ENCODE peak calls at places on chromosomes 6 and 20, in six cellular contexts. X, Y, H, P, B and D are unnamed samples.
A peak's percentile ranks its signal among the peaks of the same experiment; 100 is the strongest.

GRCh38 chr6:5275497-5275896 is 14.2 kb downstream of the FARS2 start:
- DNase-seq in H (no peak), Y (no peak), P (no peak), B (no peak), X (no peak), D (no peak)

GRCh38 chr20:3330046-3330741 is 77.3 kb downstream of the DNAAF9 start:
- DNase-seq in B (no peak), X (no peak), H (no peak), P (no peak), Y (peak; percentile 71), D (no peak)

GRCh38 chr6:14621518-14621917 is 503.9 kb downstream of the CD83 start:
- DNase-seq in Y (peak; percentile 40), P (no peak), X (no peak), B (no peak), H (no peak), D (no peak)

GRCh38 chr20:64246616-64247311 is 8.8 kb upstream of the PCMTD2 start:
- DNase-seq in Y (no peak), P (no peak), B (peak; percentile 19), H (no peak), X (peak; percentile 35), D (no peak)

GRCh38 chr6:162856885-162857284 is 129.1 kb downstream of the PACRG start:
- DNase-seq in H (no peak), X (peak; percentile 79), Y (peak; percentile 86), B (peak; percentile 77), P (no peak), D (peak; percentile 45)

GRCh38 chr6:26175428-26176181 is 88.4 kb downstream of the HFE start:
- DNase-seq in X (no peak), H (peak; percentile 52), P (no peak), B (no peak), Y (peak; percentile 83), D (peak; percentile 32)

GRCh38 chr6:6003334-6004146 is 3.2 kb downstream of the NRN1 start:
- DNase-seq in P (no peak), Y (no peak), X (peak; percentile 72), H (no peak), B (peak; percentile 70), D (peak; percentile 31)

GRCh38 chr6:112986270-112986669 is 639.1 kb downstream of the RFPL4B start:
- DNase-seq in H (no peak), Y (no peak), P (no peak), X (no peak), B (no peak), D (no peak)

GRCh38 chr6:118918326-118918725 is 16.6 kb downstream of the MCM9 start:
- DNase-seq in P (no peak), Y (no peak), H (no peak), B (no peak), X (no peak), D (no peak)

DNA sequence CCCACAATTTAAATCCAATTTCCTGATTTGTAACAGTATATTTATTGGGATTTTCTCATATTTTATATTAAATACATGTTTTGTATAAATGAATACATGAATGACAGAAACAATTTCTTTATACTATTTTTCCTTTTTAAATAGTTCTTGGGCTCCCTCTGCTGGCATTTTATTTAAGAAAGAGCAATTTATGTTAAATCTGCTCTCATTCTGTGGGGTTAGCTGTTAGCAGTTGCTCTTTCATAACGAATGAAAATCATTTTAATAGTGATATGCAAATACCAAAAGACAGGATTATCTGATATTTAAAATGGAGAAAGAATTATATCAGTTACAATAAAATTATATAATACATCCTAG is 118.3 kb downstream of the RALGAPA2 start:
- DNase-seq in B (no peak), Y (peak; percentile 53), H (no peak), P (no peak), X (peak; percentile 15), D (no peak)
- TF ChIP-seq CTCF in B (peak; percentile 26), Y (peak; percentile 31), H (no peak), P (no peak), X (peak; percentile 48), D (peak; percentile 37)

DNA sequence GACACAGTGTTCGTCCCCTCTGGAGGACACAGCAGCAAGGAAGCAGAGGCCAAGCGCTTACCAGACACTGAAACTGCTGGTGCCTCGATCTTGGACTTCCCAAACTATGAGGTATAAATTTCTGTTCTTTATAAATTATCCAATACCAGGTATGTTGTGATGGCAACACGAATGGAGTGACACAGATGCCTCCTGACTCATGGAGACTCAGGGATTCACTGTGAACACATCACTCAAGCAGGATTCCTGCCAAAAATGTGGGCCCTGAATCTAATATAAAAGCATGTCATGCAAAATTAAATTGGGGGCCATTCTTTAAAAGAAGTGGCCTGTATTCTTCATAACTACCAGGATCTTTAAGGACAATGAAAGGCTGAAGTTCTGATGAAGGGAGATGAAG is 52.5 kb upstream of the SLC22A23 start:
- DNase-seq in P (no peak), X (no peak), H (no peak), B (no peak), Y (no peak), D (no peak)
- TF ChIP-seq CTCF in P (no peak), X (no peak), H (no peak), B (no peak), Y (no peak), D (no peak)

GRCh38 chr6:95767897-95768463 is 190.6 kb downstream of the MANEA start:
- DNase-seq in H (no peak), P (no peak), Y (no peak), B (no peak), X (no peak), D (no peak)

DNA sequence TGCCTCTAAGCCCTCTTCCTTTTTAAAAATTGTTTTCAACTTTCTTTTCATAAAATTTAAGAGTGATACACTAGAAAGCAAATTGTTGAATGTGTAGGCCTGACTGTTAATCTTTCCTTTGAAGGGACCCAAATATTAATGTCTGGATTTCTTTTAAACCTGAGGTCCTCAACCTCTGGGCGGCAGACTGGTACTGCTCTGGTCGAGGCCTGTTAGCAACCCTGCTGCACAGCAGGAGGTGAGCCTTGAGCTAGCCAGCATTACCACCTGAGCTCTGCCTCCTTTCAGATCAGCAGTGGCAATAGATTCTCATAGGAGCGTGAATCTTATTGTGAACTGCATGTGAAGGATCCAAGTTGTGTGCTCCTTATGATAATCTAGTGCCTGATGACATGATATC is 191.2 kb downstream of the MANEA start:
- DNase-seq in X (no peak), H (no peak), Y (no peak), B (peak; percentile 59), P (no peak), D (no peak)
- TF ChIP-seq CTCF in X (no peak), H (no peak), Y (no peak), B (peak; percentile 59), P (no peak), D (no peak)

DNA sequence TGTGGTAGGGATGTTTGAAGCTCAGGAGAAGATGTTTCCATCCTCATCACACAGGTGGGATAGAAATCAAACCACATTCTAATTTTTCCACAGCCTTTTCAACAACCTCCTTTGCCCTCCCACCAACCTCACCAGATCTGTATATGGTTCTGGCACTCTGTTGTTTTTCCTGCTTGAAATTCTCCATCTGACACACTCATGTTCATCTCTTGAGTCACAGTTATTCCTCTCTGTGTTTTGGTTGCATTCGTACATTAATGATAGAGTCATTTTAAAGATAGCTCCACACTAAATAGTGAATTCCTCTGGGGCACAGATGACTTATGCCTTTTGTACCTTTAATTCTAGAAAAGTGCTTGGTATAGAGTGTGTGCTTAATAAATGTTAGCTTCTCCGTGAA is 1.4 kb upstream of the GCLC start:
- DNase-seq in Y (no peak), B (no peak), H (no peak), P (no peak), X (no peak), D (no peak)
- TF ChIP-seq CTCF in Y (no peak), B (no peak), H (no peak), P (no peak), X (no peak), D (no peak)

GRCh38 chr6:82056567-82056966 is 191.0 kb downstream of the IBTK start:
- DNase-seq in Y (no peak), P (no peak), H (no peak), X (no peak), B (no peak), D (no peak)
- TF ChIP-seq CTCF in Y (no peak), P (no peak), H (no peak), X (no peak), B (no peak), D (no peak)

GRCh38 chr20:13898012-13898612 is 92.3 kb downstream of the SEL1L2 start:
- DNase-seq in P (no peak), Y (no peak), H (no peak), X (peak; percentile 29), B (no peak), D (no peak)
- TF ChIP-seq CTCF in P (no peak), Y (no peak), H (no peak), X (peak; percentile 38), B (peak; percentile 52), D (peak; percentile 29)

DNA sequence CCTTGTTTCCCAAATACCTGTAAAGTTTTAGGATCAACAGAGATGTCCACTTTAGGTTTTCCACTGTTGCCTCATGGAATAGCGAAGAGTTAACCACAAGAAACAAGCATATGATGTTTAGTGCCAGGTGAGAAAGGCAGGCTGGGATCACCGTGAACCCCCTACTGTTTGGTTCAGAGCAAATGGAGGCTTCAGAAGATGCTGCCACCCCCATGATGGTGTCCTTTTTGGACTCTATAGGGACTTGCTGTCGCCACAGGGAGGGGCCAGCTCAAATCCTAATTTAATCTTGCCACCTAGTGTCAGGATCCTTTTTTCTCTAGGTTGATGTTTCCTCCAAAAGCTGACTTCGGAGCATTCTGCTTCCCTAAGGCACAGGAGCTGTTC is 1.9 kb upstream of the DLL1 start:
- DNase-seq in P (no peak), Y (no peak), B (no peak), H (no peak), X (peak; percentile 52), D (no peak)
- TF ChIP-seq CTCF in P (no peak), Y (peak; percentile 2), B (peak; percentile 23), H (no peak), X (no peak), D (no peak)